ENCODE peak calls at places on chromosomes 6 and 20, in six cellular contexts. D is psoas muscle, B is SK-N-SH, W is aorta, L is mammary epithelial cell, K is tibial nerve. M is an unnamed sample.

GRCh38 chr6:15755555-15755954 is 92.7 kb upstream of the DTNBP1 start:
- DNase-seq in L (peak), B (no peak), D (no peak), K (no peak), W (no peak), M (no peak)

GRCh38 chr6:106167105-106167814 is 81.1 kb downstream of the PRDM1 start:
- DNase-seq in W (no peak), D (no peak), B (no peak), K (no peak), L (no peak), M (no peak)

GRCh38 chr6:90584636-90585255 is 2.1 kb downstream of the MAP3K7 start:
- DNase-seq in D (no peak), K (no peak), W (no peak), B (no peak), L (no peak), M (no peak)

GRCh38 chr6:140490086-140490485 is 1115.6 kb upstream of the CITED2 start:
- DNase-seq in B (no peak), K (no peak), L (peak), W (no peak), D (no peak), M (no peak)

GRCh38 chr20:59825944-59826759 is 107.3 kb downstream of the SYCP2 start:
- DNase-seq in D (no peak), B (peak), W (no peak), L (peak), K (no peak), M (peak)

GRCh38 chr20:41086402-41087324 is 50.7 kb upstream of the PLCG1 start:
- DNase-seq in L (peak), K (no peak), D (no peak), W (no peak), B (peak), M (no peak)

GRCh38 chr6:75619230-75619899 is 17.7 kb downstream of the SENP6 start:
- DNase-seq in B (no peak), D (no peak), W (no peak), K (no peak), L (no peak), M (no peak)

GRCh38 chr6:142008776-142009175 is 123.9 kb upstream of the GJE1 start:
- DNase-seq in K (no peak), L (peak), W (no peak), B (no peak), D (no peak), M (no peak)

GRCh38 chr6:41739041-41739440 is 3.6 kb upstream of the TFEB start:
- DNase-seq in K (no peak), L (no peak), D (peak), W (peak), B (no peak), M (no peak)

GRCh38 chr6:156852858-156853216 is 75.7 kb downstream of the ARID1B start:
- DNase-seq in W (no peak), K (no peak), D (no peak), L (no peak), B (no peak), M (no peak)

DNA sequence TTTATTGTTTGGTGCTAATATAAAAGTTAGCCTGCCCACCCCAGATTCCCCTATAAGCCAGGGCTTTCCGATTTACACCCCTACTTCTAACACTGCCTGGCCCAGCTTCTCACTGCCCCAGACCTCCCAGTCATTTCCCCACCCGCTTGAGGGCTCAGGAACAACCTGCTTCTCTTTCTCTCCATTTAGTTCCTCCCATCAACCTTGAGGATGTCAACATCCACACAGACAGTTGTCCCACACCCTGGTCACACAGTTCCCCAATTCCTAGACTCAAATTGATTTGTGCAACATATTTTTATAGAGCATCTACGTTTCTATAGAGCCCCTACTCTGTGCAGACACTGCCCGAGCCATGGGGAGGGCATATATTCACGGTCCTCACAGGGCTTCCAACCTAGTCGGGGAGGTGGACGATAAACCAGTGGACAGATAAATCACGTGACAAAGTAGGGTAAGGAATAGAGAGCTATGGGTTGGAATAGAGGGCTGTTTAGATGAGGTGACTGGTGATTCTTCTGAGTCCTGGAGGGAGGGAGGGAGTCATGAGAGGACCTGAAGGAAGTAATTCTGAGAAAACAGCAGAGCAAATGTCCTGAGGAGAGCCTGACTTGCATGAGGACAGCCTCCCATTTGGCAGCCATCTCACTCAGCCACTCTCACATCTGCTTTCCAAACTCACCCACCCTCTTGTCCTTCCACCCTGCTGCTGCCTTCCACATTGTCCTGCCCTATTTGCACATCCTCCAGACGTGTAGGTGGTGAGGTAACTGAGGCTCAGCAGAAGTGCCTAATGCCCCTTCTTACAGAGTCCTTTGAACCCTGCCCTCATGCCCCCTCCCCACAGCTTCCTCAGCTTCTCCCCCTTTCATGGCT is 6.3 kb downstream of the GABRR2 start:
- DNase-seq in D (no peak), B (no peak), L (no peak), K (no peak), W (no peak), M (no peak)
- H3K27ac ChIP-seq in D (no peak), B (no peak), L (no peak), K (no peak), W (no peak), M (no peak)

GRCh38 chr6:17959317-17959716 is 28.1 kb downstream of the KIF13A start:
- DNase-seq in L (no peak), D (no peak), B (no peak), K (no peak), W (no peak), M (no peak)
- H3K27ac ChIP-seq in L (no peak), D (no peak), B (no peak), K (peak), W (no peak), M (no peak)

DNA sequence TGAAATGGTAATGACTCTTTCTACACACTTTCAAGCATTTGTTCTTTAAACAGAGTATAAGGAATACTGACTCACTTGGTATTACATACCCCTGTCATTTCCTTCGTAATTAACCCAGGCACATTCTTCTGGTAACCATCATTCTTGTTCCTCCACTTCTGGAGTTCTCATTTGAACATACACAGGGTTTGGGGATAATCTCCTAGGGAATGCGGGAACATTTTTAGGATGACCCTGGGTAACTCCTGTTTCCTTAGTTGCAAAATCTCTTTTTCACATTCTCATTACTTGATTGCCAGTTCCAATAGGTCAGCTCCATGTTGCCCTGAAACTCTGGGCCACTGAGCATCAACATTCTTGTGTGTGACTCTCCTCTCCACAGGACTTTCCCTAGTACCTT is 51.5 kb upstream of the E2F3 start:
- DNase-seq in K (no peak), D (no peak), W (no peak), B (no peak), L (peak), M (no peak)
- H3K27ac ChIP-seq in K (no peak), D (no peak), W (no peak), B (no peak), L (no peak), M (no peak)

GRCh38 chr6:42935322-42935721 is 6.0 kb downstream of the CNPY3 start:
- DNase-seq in D (no peak), W (no peak), K (no peak), L (no peak), B (no peak), M (no peak)
- H3K27ac ChIP-seq in D (no peak), W (no peak), K (no peak), L (no peak), B (no peak), M (no peak)

DNA sequence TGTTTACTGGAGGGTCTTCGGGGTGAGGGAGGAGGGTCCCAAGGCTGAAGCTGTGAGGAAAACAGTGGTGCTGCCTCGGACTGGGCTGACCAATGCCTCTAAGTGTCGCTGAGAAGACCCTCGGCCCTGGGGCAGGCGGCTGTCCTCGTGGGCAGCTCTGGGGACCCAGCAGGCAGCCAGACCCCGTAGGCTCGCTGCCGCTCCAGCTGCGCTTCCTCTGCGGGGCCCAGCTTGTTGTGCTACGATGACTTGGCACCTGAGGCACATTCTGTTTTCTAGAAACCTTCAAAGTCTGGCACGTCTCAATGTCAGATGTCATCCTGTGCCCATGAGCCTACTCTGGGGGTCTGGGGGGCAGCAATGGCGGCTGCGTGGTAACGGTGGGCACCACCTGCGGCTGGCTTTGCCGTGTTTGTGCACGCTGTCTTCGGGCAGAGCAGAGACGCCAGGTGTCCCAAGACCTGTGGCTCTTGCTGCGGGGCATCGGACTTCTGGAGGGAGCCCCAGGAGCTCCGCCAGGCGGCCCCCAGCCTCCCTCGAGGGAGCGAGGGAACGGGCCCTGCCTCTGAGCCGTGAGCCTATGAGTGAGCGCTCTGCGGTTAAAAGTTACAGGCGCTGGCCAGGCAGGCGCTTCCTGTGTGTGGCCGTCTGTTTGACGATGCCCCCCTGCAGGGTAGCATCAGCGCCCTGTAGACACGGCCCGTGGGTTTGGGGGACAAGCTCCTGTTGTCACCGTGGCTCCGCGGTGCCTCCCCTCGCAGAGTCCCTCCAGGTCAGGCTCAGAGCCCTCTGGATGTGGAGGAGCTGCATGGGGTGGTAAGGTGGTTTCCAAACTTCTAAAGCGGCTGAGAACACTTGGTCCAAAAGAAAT is 6.8 kb downstream of the SLC17A9 start:
- DNase-seq in D (peak), K (no peak), B (peak), W (no peak), L (no peak), M (no peak)
- H3K27ac ChIP-seq in D (no peak), K (no peak), B (no peak), W (no peak), L (no peak), M (no peak)

DNA sequence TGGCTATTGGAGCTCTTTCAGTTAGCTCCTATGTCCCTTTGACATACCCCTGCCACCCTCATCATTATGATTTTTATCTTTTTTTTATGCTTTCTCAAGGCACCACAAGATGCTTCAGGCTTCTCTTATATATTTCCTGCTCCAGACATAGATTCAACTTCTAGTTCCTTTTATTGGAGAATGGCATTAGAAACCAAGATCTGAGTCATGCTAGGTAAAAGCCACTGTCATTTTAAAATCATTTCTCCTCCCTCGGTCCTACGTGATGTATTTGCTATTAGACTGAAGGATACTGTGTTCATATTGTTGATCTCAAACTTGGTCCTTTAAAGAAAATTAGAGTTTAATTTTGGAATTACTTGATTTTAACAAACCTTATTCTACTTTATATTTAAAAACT is 8.3 kb downstream of the TENT5A start:
- DNase-seq in D (no peak), B (no peak), W (no peak), L (no peak), K (no peak), M (no peak)
- H3K27ac ChIP-seq in D (no peak), B (no peak), W (no peak), L (no peak), K (no peak), M (no peak)

DNA sequence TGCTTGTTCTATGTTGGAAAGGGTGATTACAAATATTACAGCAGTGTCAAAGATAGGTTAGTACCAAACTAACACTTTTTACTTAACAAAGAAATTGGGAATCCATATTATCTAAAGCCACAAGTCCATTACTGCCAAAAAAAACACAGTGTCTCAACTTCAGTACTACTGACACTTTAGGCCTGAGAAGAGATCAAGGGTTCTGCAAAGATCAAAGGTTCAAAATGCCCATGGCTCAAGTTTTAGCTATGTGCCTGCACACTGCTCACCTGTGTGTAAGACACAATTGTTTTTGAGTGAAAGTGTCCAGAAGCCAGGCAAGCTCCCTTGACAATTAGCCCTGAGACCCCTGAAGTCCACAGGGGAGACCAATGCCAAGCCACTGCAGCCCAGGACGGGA is 132.6 kb downstream of the ZMYND8 start:
- DNase-seq in W (no peak), D (no peak), L (no peak), B (no peak), K (no peak), M (no peak)
- H3K27ac ChIP-seq in W (no peak), D (no peak), L (no peak), B (no peak), K (no peak), M (no peak)

M was measured in SJSA1.